ENCODE peak calls at places on chromosomes 13 and 19, in five cellular contexts. K is fibroblast of lung, E is Karpas-422, H is MM.1S, P is K562. J is an unnamed sample.

GRCh38 chr19:17720487-17720839 is 1.2 kb downstream of the MAP1S start:
- DNase-seq in P (no peak), K (no peak), E (no peak), H (no peak), J (no peak)

GRCh38 chr19:51311388-51312257 is at the start of gene IGLON5:
- DNase-seq in K (no peak), P (peak), E (no peak), H (no peak), J (peak)

GRCh38 chr19:23439623-23440022 is 44.4 kb upstream of the ZNF91 start:
- DNase-seq in P (no peak), E (no peak), H (no peak), K (no peak), J (peak)

GRCh38 chr13:110628477-110628793 is 13.1 kb downstream of the NAXD start:
- DNase-seq in H (no peak), P (no peak), E (no peak), K (peak), J (no peak)

GRCh38 chr13:21478881-21479808 is 20.0 kb upstream of the ZDHHC20 start:
- DNase-seq in K (peak), H (peak), P (peak), E (peak), J (peak)

GRCh38 chr19:45667620-45668341 is at the start of gene GIPR:
- DNase-seq in K (peak), H (no peak), P (peak), E (peak), J (peak)

GRCh38 chr19:18919086-18919894 is at the start of the genes COPE and DDX49:
- DNase-seq in E (peak), K (peak), H (peak), P (peak), J (peak)

GRCh38 chr13:112238436-112238995 is 137.6 kb upstream of the SPACA7 start:
- DNase-seq in P (no peak), K (no peak), H (no peak), E (no peak), J (no peak)

GRCh38 chr19:56748443-56748842 is 76.9 kb upstream of the ZNF835 start:
- DNase-seq in E (peak), K (no peak), H (no peak), P (no peak), J (peak)

GRCh38 chr19:29858000-29858596 is 46.3 kb downstream of the CCNE1 start:
- DNase-seq in K (no peak), E (peak), H (peak), P (peak), J (peak)

GRCh38 chr13:85313761-85314503 is 485.3 kb downstream of the SLITRK6 start:
- DNase-seq in H (no peak), P (no peak), E (no peak), K (peak), J (no peak)

GRCh38 chr19:13861714-13862531 is 15.0 kb upstream of the NANOS3 start:
- DNase-seq in P (peak), H (peak), K (peak), E (peak), J (peak)

GRCh38 chr13:41558781-41559560 is 101.6 kb downstream of the RGCC start:
- DNase-seq in H (no peak), K (no peak), E (no peak), P (no peak), J (no peak)

GRCh38 chr19:7373862-7374261 is 25.1 kb downstream of the ARHGEF18 start:
- DNase-seq in P (peak), K (no peak), E (peak), H (no peak), J (no peak)

GRCh38 chr13:31050486-31051400 is 111.0 kb downstream of the HSPH1 start:
- DNase-seq in K (no peak), E (no peak), H (no peak), P (no peak), J (no peak)

GRCh38 chr19:9860407-9860806 is 25.3 kb downstream of the PIN1 start:
- DNase-seq in H (no peak), E (no peak), K (no peak), P (no peak), J (no peak)

GRCh38 chr13:23672616-23673015 is 102.4 kb downstream of the TNFRSF19 start:
- DNase-seq in K (peak), H (no peak), E (no peak), P (no peak), J (no peak)

GRCh38 chr13:59211636-59212035 is 952.1 kb downstream of the DIAPH3 start:
- DNase-seq in K (no peak), H (no peak), E (no peak), P (no peak), J (peak)

GRCh38 chr19:51651216-51651846 is 4.7 kb upstream of the SIGLEC14 start:
- DNase-seq in P (no peak), K (no peak), H (no peak), E (peak), J (no peak)

GRCh38 chr13:51803422-51804294 is at the start of gene DHRS12:
- DNase-seq in H (peak), K (peak), P (peak), E (peak), J (peak)

GRCh38 chr13:105530468-105530867 is 1005.0 kb downstream of the EFNB2 start:
- DNase-seq in P (no peak), H (no peak), K (no peak), E (no peak), J (no peak)

GRCh38 chr13:29956771-29957170 is 106.4 kb upstream of the UBL3 start:
- DNase-seq in E (no peak), K (no peak), P (no peak), H (no peak), J (no peak)

GRCh38 chr19:48739835-48740704 is at the start of gene RASIP1:
- DNase-seq in E (no peak), P (no peak), K (no peak), H (no peak), J (no peak)

GRCh38 chr19:13029893-13030292 is 34.6 kb downstream of the NFIX start:
- DNase-seq in E (peak), H (peak), K (no peak), P (no peak), J (peak)

GRCh38 chr19:35040826-35041547 is 534 bp upstream of the HPN start:
- DNase-seq in P (peak), H (no peak), E (no peak), K (no peak), J (peak)

GRCh38 chr19:38544569-38545315 is 73.0 kb downstream of the MAP4K1 start:
- DNase-seq in P (peak), H (peak), K (peak), E (peak), J (peak)

GRCh38 chr19:52638601-52639000 is 446 bp upstream of the ZNF83 start:
- DNase-seq in P (peak), E (no peak), K (peak), H (no peak), J (peak)

GRCh38 chr13:35470671-35471465 is 5.6 kb downstream of the MAB21L1 start:
- DNase-seq in P (no peak), K (peak), H (no peak), E (no peak), J (peak)

GRCh38 chr19:50039968-50040367 is 14.2 kb downstream of the ZNF473 start:
- DNase-seq in E (no peak), H (no peak), P (no peak), K (no peak), J (no peak)

GRCh38 chr13:75787249-75787940 is 151.3 kb downstream of the LMO7 start:
- DNase-seq in E (no peak), K (peak), P (no peak), H (no peak), J (no peak)
- H3K27ac ChIP-seq in E (no peak), K (no peak), P (no peak), H (no peak), J (no peak)

GRCh38 chr13:28638756-28639155 is 20.2 kb upstream of the POMP start:
- DNase-seq in K (no peak), P (no peak), E (no peak), H (no peak), J (no peak)

GRCh38 chr13:28637714-28638355 is 21.1 kb upstream of the POMP start:
- DNase-seq in K (no peak), H (no peak), E (no peak), P (no peak), J (peak)

GRCh38 chr13:28636677-28637317 is 22.1 kb upstream of the POMP start:
- DNase-seq in K (peak), P (peak), E (peak), H (peak), J (peak)

GRCh38 chr13:28631792-28632191 is 27.1 kb upstream of the POMP start:
- DNase-seq in E (no peak), H (no peak), P (no peak), K (no peak), J (no peak)

DNA sequence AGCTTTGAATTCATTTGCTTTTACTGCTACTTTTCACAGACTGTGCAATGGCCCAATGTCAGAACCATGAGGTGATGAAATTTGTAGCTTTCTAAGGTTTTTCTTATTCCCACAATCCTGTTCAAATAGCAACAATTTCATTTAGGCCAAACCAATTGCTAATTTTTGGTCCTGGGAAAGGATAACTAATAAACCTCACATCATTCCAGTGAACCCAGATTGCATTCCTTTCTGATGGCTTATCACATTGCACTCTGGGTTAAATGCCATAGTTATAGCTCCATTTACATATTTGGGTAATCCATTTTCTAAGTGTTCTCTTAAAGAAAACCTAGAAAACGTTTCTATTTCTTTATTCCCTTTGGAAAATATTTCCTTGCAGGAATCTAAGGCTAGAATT is 22.9 kb upstream of the POMP start:
- DNase-seq in K (peak), H (no peak), P (no peak), E (no peak), J (no peak)
- H3K4me2 ChIP-seq in K (no peak), H (no peak), P (no peak), E (no peak), J (no peak)

GRCh38 chr13:25908390-25908789 is 143.4 kb downstream of the SHISA2 start:
- DNase-seq in P (no peak), K (no peak), E (no peak), H (no peak), J (peak)
- H3K27ac ChIP-seq in P (no peak), K (no peak), E (no peak), H (no peak), J (peak)

GRCh38 chr19:15259900-15260299 is 27.7 kb upstream of the EPHX3 start:
- DNase-seq in E (no peak), K (no peak), P (no peak), H (no peak), J (no peak)
- H3K4me2 ChIP-seq in E (no peak), K (no peak), P (no peak), H (no peak), J (no peak)

J was measured in GM23338.